ENCODE peak calls at places on chromosomes 6 and 20, in nine cellular contexts. Y, N, F, I, V, B, D, R and K are unnamed samples.
A peak's percentile ranks its signal among the peaks of the same experiment; 100 is the strongest.

GRCh38 chr6:52557389-52558265 is 19.2 kb downstream of the TRAM2 start:
- DNase-seq in I (no peak), F (no peak), D (no peak), B (no peak), Y (no peak), V (no peak), R (no peak), N (no peak), K (no peak)

GRCh38 chr20:56752274-56752673 is 123.2 kb downstream of the TFAP2C start:
- DNase-seq in I (no peak), B (no peak), R (no peak), N (peak; percentile 9), F (no peak), Y (no peak), V (no peak), D (no peak), K (no peak)

GRCh38 chr6:39812853-39813533 is 20.8 kb downstream of the DAAM2 start:
- DNase-seq in I (no peak), V (no peak), R (no peak), Y (peak; percentile 86), D (peak; percentile 80), F (no peak), B (no peak), N (peak; percentile 7), K (no peak)

GRCh38 chr6:139402935-139403386 is 28.5 kb upstream of the CITED2 start:
- DNase-seq in B (no peak), N (peak; percentile 80), D (no peak), F (no peak), V (no peak), Y (peak; percentile 97), R (no peak), I (peak; percentile 98), K (no peak)

GRCh38 chr6:33316603-33317417 is 734 bp downstream of the ZBTB22 start:
- DNase-seq in R (no peak), D (no peak), I (no peak), B (no peak), V (no peak), Y (no peak), F (no peak), N (no peak), K (no peak)

GRCh38 chr6:119110601-119111548 is 32.4 kb upstream of the FAM184A start:
- DNase-seq in Y (peak; percentile 66), V (peak; percentile 6), D (peak; percentile 44), R (no peak), I (peak; percentile 61), B (no peak), N (peak; percentile 59), F (peak; percentile 40), K (peak; percentile 74)

GRCh38 chr6:150987371-150987828 is 121.9 kb downstream of the MTHFD1L start:
- DNase-seq in V (no peak), Y (no peak), I (peak; percentile 6), R (no peak), N (peak; percentile 67), D (no peak), B (no peak), F (no peak), K (no peak)

GRCh38 chr20:41029150-41029872 is 689 bp downstream of the TOP1 start:
- DNase-seq in F (peak; percentile 13), I (peak; percentile 27), B (peak; percentile 12), V (peak; percentile 14), D (no peak), R (no peak), N (no peak), Y (no peak), K (peak; percentile 49)

GRCh38 chr6:135909737-135910387 is 58.4 kb downstream of the PDE7B start:
- DNase-seq in Y (peak; percentile 71), N (peak; percentile 69), F (peak; percentile 36), V (peak; percentile 17), R (peak; percentile 20), B (peak; percentile 12), D (peak; percentile 71), I (peak; percentile 60), K (peak; percentile 48)

GRCh38 chr6:55704421-55704820 is 125.4 kb upstream of the HMGCLL1 start:
- DNase-seq in I (peak; percentile 78), Y (peak; percentile 90), V (no peak), D (no peak), R (no peak), B (no peak), F (no peak), N (peak; percentile 41), K (no peak)

GRCh38 chr6:35146453-35146852 is 5.3 kb upstream of the TCP11 start:
- DNase-seq in F (no peak), V (no peak), R (no peak), B (no peak), D (peak; percentile 86), I (peak; percentile 43), Y (peak; percentile 54), N (peak; percentile 32), K (peak; percentile 34)

GRCh38 chr20:45358282-45359068 is 4.5 kb upstream of the SYS1 start:
- DNase-seq in N (peak; percentile 82), B (no peak), Y (peak; percentile 91), F (no peak), D (no peak), R (no peak), V (no peak), I (peak; percentile 57), K (no peak)

GRCh38 chr6:143233563-143234285 is 173.0 kb downstream of the AIG1 start:
- DNase-seq in N (peak; percentile 18), I (no peak), Y (no peak), B (no peak), V (no peak), R (no peak), D (no peak), F (no peak), K (no peak)

GRCh38 chr6:155452576-155452975 is 3.1 kb downstream of the NOX3 start:
- DNase-seq in N (no peak), R (no peak), F (no peak), B (no peak), V (no peak), I (no peak), Y (no peak), D (no peak), K (no peak)

GRCh38 chr6:90290991-90291390 is 5.7 kb downstream of the BACH2 start:
- DNase-seq in Y (peak; percentile 40), B (no peak), D (no peak), R (no peak), V (no peak), N (no peak), F (no peak), I (no peak), K (no peak)

GRCh38 chr6:11778648-11779307 is at the start of gene ADTRP:
- DNase-seq in D (peak; percentile 51), Y (no peak), N (no peak), F (no peak), V (no peak), R (no peak), I (no peak), B (no peak), K (no peak)

GRCh38 chr20:38173237-38174156 is 8.4 kb upstream of the TGM2 start:
- DNase-seq in F (no peak), D (no peak), Y (peak; percentile 93), B (no peak), R (no peak), I (peak; percentile 87), N (peak; percentile 93), V (no peak), K (no peak)

GRCh38 chr6:3797231-3798200 is 46.0 kb upstream of the PXDC1 start:
- DNase-seq in B (no peak), V (no peak), Y (peak; percentile 39), N (peak; percentile 87), R (no peak), D (no peak), I (peak; percentile 94), F (no peak), K (no peak)

GRCh38 chr20:32823078-32823477 is 3.3 kb downstream of the MAPRE1 start:
- DNase-seq in R (no peak), F (no peak), Y (peak; percentile 81), N (peak; percentile 90), V (no peak), I (peak; percentile 69), D (peak; percentile 66), B (no peak), K (no peak)

GRCh38 chr20:31260326-31260932 is 3.0 kb downstream of the DEFB115 start:
- DNase-seq in Y (no peak), R (no peak), V (no peak), B (no peak), F (no peak), D (peak; percentile 17), I (peak; percentile 5), N (no peak), K (peak; percentile 28)

GRCh38 chr20:11229772-11230171 is 556.0 kb upstream of the JAG1 start:
- DNase-seq in R (no peak), Y (peak; percentile 89), F (no peak), N (peak; percentile 96), I (peak; percentile 96), D (no peak), B (no peak), V (no peak), K (no peak)

GRCh38 chr6:169185692-169186485 is 67.8 kb downstream of the THBS2 start:
- DNase-seq in F (no peak), Y (no peak), N (no peak), V (no peak), D (no peak), R (no peak), B (no peak), I (no peak), K (no peak)

GRCh38 chr20:23249541-23249940 is 101.0 kb upstream of the NXT1 start:
- DNase-seq in I (no peak), V (no peak), Y (no peak), N (no peak), D (no peak), R (no peak), F (no peak), B (no peak), K (no peak)

GRCh38 chr6:135191508-135192255 is 10.6 kb downstream of the MYB start:
- DNase-seq in Y (no peak), I (no peak), F (no peak), B (no peak), R (no peak), N (no peak), D (no peak), V (no peak), K (no peak)

GRCh38 chr6:77633471-77633870 is 19.4 kb upstream of the MEI4 start:
- DNase-seq in R (no peak), Y (no peak), N (peak; percentile 63), I (no peak), B (no peak), F (no peak), D (no peak), V (no peak), K (no peak)

GRCh38 chr20:58407201-58407873 is 18.3 kb downstream of the VAPB start:
- DNase-seq in V (no peak), D (no peak), Y (peak; percentile 66), B (no peak), F (no peak), I (peak; percentile 20), N (peak; percentile 50), R (no peak), K (no peak)

GRCh38 chr20:16001286-16001685 is 572.0 kb downstream of the KIF16B start:
- DNase-seq in D (no peak), B (no peak), F (no peak), V (no peak), N (peak; percentile 7), Y (peak; percentile 34), I (no peak), R (no peak), K (no peak)

GRCh38 chr6:56708810-56709597 is 66.3 kb upstream of the DST start:
- DNase-seq in I (peak; percentile 55), D (no peak), F (no peak), Y (peak; percentile 81), B (no peak), R (no peak), N (peak; percentile 81), V (no peak), K (peak; percentile 55)

GRCh38 chr6:170045981-170046667 is 244.8 kb downstream of the DLL1 start:
- DNase-seq in B (no peak), F (no peak), R (no peak), V (no peak), D (no peak), Y (no peak), I (no peak), N (no peak), K (no peak)

GRCh38 chr6:134309227-134309626 is 8.7 kb downstream of the SGK1 start:
- DNase-seq in R (no peak), I (no peak), D (no peak), N (no peak), B (no peak), F (no peak), V (no peak), Y (no peak), K (no peak)

GRCh38 chr20:57514273-57514751 is 10.6 kb downstream of the CTCFL start:
- DNase-seq in V (no peak), N (peak; percentile 70), F (no peak), I (peak; percentile 63), Y (peak; percentile 71), R (no peak), B (no peak), D (peak; percentile 67), K (peak; percentile 64)